ENCODE peak calls at places on chromosomes 11 and 22, in eight cellular contexts. N, B, K, W, G, S, D and F are unnamed samples.

GRCh38 chr22:32991353-32992115 is 66.6 kb downstream of the SYN3 start:
- DNase-seq in N (peak; percentile 89), B (no peak), K (no peak), W (peak; percentile 52), G (no peak), S (no peak), D (peak; percentile 53), F (no peak)

GRCh38 chr11:44963948-44964347 is 13.3 kb upstream of the TP53I11 start:
- DNase-seq in N (no peak), B (no peak), K (no peak), W (no peak), G (no peak), S (no peak), D (no peak), F (no peak)

GRCh38 chr22:48696371-48696770 is 1131.3 kb downstream of the BRD1 start:
- DNase-seq in N (no peak), B (no peak), K (no peak), W (no peak), G (no peak), S (no peak), D (no peak), F (no peak)

GRCh38 chr11:57230316-57230715 is 6.7 kb downstream of the APLNR start:
- DNase-seq in N (no peak), B (no peak), K (no peak), W (no peak), G (no peak), S (no peak), D (no peak), F (no peak)

GRCh38 chr22:49935561-49935960 is 17.1 kb downstream of the CRELD2 start:
- DNase-seq in N (no peak), B (no peak), K (no peak), W (no peak), G (no peak), S (no peak), D (no peak), F (no peak)

GRCh38 chr22:46830001-46830715 is 67.7 kb downstream of the TBC1D22A start:
- DNase-seq in N (peak; percentile 14), B (no peak), K (peak; percentile 69), W (peak; percentile 59), G (no peak), S (no peak), D (peak; percentile 86), F (no peak)

GRCh38 chr11:26996056-26996455 is 2.1 kb downstream of the FIBIN start:
- DNase-seq in N (no peak), B (no peak), K (no peak), W (no peak), G (no peak), S (no peak), D (peak; percentile 35), F (no peak)

GRCh38 chr11:104054911-104055529 is 18.6 kb downstream of the DDI1 start:
- DNase-seq in N (no peak), B (no peak), K (no peak), W (no peak), G (no peak), S (no peak), D (no peak), F (no peak)

GRCh38 chr22:49756201-49756600 is 71.5 kb downstream of the BRD1 start:
- DNase-seq in N (no peak), B (no peak), K (no peak), W (no peak), G (no peak), S (no peak), D (no peak), F (no peak)

GRCh38 chr11:118051611-118052461 is 25.0 kb upstream of the TMPRSS4 start:
- DNase-seq in N (no peak), B (no peak), K (no peak), W (no peak), G (no peak), S (no peak), D (no peak), F (no peak)

GRCh38 chr11:68584097-68584496 is 100.2 kb upstream of the GAL start:
- DNase-seq in N (peak; percentile 3), B (peak; percentile 82), K (peak; percentile 54), W (peak; percentile 47), G (no peak), S (no peak), D (peak; percentile 37), F (no peak)

GRCh38 chr11:69729252-69729651 is 25.4 kb upstream of the FGF19 start:
- DNase-seq in N (no peak), B (no peak), K (no peak), W (no peak), G (no peak), S (no peak), D (no peak), F (no peak)

GRCh38 chr11:35815556-35816315 is 128.1 kb upstream of the LDLRAD3 start:
- DNase-seq in N (no peak), B (no peak), K (no peak), W (no peak), G (no peak), S (no peak), D (peak; percentile 23), F (no peak)

GRCh38 chr22:42284230-42284591 is 13.8 kb upstream of the TCF20 start:
- DNase-seq in N (no peak), B (no peak), K (no peak), W (no peak), G (no peak), S (no peak), D (no peak), F (no peak)

GRCh38 chr22:39316440-39317083 is 2.9 kb downstream of the RPL3 start:
- DNase-seq in N (peak; percentile 85), B (peak; percentile 88), K (peak; percentile 86), W (peak; percentile 62), G (peak; percentile 81), S (no peak), D (peak; percentile 95), F (peak; percentile 72)

GRCh38 chr22:37098976-37099577 is 10.4 kb downstream of the TMPRSS6 start:
- DNase-seq in N (no peak), B (peak; percentile 62), K (no peak), W (no peak), G (no peak), S (no peak), D (no peak), F (no peak)

GRCh38 chr22:37100589-37101127 is 8.9 kb downstream of the TMPRSS6 start:
- DNase-seq in N (no peak), B (no peak), K (no peak), W (no peak), G (no peak), S (no peak), D (no peak), F (no peak)

GRCh38 chr22:37103696-37104452 is 5.6 kb downstream of the TMPRSS6 start:
- DNase-seq in N (no peak), B (no peak), K (no peak), W (no peak), G (no peak), S (no peak), D (no peak), F (no peak)

GRCh38 chr22:37103151-37103550 is 6.4 kb downstream of the TMPRSS6 start:
- DNase-seq in N (no peak), B (no peak), K (no peak), W (no peak), G (no peak), S (no peak), D (no peak), F (no peak)

GRCh38 chr22:37101311-37102063 is 8.0 kb downstream of the TMPRSS6 start:
- DNase-seq in N (no peak), B (no peak), K (no peak), W (no peak), G (no peak), S (no peak), D (no peak), F (no peak)
- H3K27ac ChIP-seq in N (no peak overlapping the region), B (no peak overlapping the region), K (no peak overlapping the region), W (no peak overlapping the region), G (no peak overlapping the region), S (no peak overlapping the region), D (no peak overlapping the region), F (no peak overlapping the region)

DNA sequence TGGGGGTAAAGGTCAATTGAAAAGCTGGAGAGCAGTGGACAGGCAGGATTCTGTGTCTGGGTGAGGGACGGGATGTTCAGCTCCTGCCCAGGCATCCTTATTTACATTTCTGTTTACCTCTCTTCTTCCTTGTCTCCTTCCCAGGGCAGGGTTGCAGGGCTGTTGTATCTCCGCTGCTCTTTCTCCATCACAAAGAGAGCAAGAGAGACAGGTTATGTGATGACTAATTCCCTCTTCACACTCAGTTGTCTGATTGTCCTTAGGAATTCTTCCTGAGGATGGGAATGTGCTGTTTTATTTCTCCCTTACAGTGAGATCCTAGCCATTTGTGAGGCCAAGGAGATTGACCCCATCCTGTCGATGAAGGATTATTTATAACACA is 104.9 kb downstream of the VPREB1 start:
- DNase-seq in N (no peak), B (no peak), K (no peak), W (no peak), G (no peak), S (no peak), D (no peak), F (no peak)
- H3K27ac ChIP-seq in N (no peak overlapping the region), B (no peak overlapping the region), K (no peak overlapping the region), W (no peak overlapping the region), G (no peak overlapping the region), S (no peak overlapping the region), D (no peak overlapping the region), F (no peak overlapping the region)

GRCh38 chr11:32225491-32226285 is 134.8 kb downstream of the RCN1 start:
- DNase-seq in N (no peak), B (no peak), K (no peak), W (no peak), G (no peak), S (no peak), D (no peak), F (no peak)
- H3K27ac ChIP-seq in N (no peak overlapping the region), B (no peak overlapping the region), K (no peak overlapping the region), W (no peak overlapping the region), G (no peak overlapping the region), S (no peak overlapping the region), D (no peak overlapping the region), F (no peak overlapping the region)

GRCh38 chr22:30864441-30865420 is 103.8 kb downstream of the MORC2 start:
- DNase-seq in N (no peak), B (no peak), K (no peak), W (no peak), G (no peak), S (no peak), D (no peak), F (no peak)

GRCh38 chr22:30866811-30867271 is 101.7 kb downstream of the MORC2 start:
- DNase-seq in N (no peak), B (peak; percentile 32), K (peak; percentile 22), W (no peak), G (no peak), S (no peak), D (peak; percentile 12), F (no peak)

GRCh38 chr22:30867746-30868662 is 100.6 kb downstream of the MORC2 start:
- DNase-seq in N (no peak), B (peak; percentile 24), K (no peak), W (peak; percentile 2), G (no peak), S (no peak), D (no peak), F (no peak)

GRCh38 chr22:30866216-30866615 is 102.4 kb downstream of the MORC2 start:
- DNase-seq in N (no peak), B (no peak), K (no peak), W (no peak), G (no peak), S (no peak), D (no peak), F (no peak)

DNA sequence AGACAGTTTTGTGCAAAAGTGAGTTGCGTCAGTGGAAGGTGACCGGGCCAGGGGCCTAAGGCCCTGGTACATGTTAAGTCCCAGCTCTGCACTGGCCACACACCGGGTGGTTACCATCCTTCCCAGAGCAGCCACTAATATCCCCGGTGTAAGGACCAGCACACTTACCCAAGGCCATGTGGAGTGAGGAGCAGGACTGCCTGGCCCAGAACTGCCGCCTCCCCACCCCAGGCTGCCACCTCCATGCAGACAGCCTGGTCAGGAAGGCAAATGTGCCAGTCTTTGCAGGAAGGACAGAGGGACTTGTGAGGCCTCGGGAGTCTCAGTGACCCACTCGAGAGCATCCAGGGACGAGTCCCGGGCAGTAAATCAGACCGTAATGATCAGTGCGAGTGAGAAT is 102.9 kb downstream of the MORC2 start:
- DNase-seq in N (no peak), B (peak; percentile 18), K (no peak), W (no peak), G (no peak), S (no peak), D (no peak), F (no peak)
- H3K27ac ChIP-seq in N (no peak overlapping the region), B (no peak overlapping the region), K (no peak overlapping the region), W (no peak overlapping the region), G (no peak overlapping the region), S (no peak overlapping the region), D (no peak overlapping the region), F (no peak overlapping the region)